ENCODE peak calls at places on chromosome 3, in nine cellular contexts. One of them, this sample, is unnamed.

GRCh38 chr3:155553800-155554199 is 191.1 kb downstream of the PLCH1 start:
- DNase-seq in AG04450: no peak
- DNase-seq in psoas muscle: no peak
- DNase-seq in osteocyte: no peak
- DNase-seq in progenitor cell of endocrine pancreas: no peak
- DNase-seq in bronchial epithelial cell: peak; percentile 31
- DNase-seq in omental fat pad: no peak
- DNase-seq in kidney: no peak
- DNase-seq in cardiac fibroblast: no peak
- DNase-seq in this sample: peak; percentile 57

GRCh38 chr3:143283432-143284128 is 164.0 kb downstream of the CHST2 start:
- DNase-seq in AG04450: no peak
- DNase-seq in psoas muscle: no peak
- DNase-seq in osteocyte: no peak
- DNase-seq in progenitor cell of endocrine pancreas: no peak
- DNase-seq in bronchial epithelial cell: peak; percentile 67
- DNase-seq in omental fat pad: no peak
- DNase-seq in kidney: no peak
- DNase-seq in cardiac fibroblast: no peak
- DNase-seq in this sample: peak; percentile 34

GRCh38 chr3:54857343-54857742 is 70.5 kb downstream of the LRTM1 start:
- DNase-seq in AG04450: no peak
- DNase-seq in psoas muscle: no peak
- DNase-seq in osteocyte: no peak
- DNase-seq in progenitor cell of endocrine pancreas: no peak
- DNase-seq in bronchial epithelial cell: peak; percentile 72
- DNase-seq in omental fat pad: no peak
- DNase-seq in kidney: no peak
- DNase-seq in cardiac fibroblast: no peak
- DNase-seq in this sample: no peak

GRCh38 chr3:105315827-105316226 is 50.9 kb upstream of the ALCAM start:
- DNase-seq in AG04450: no peak
- DNase-seq in psoas muscle: no peak
- DNase-seq in osteocyte: no peak
- DNase-seq in progenitor cell of endocrine pancreas: no peak
- DNase-seq in bronchial epithelial cell: no peak
- DNase-seq in omental fat pad: no peak
- DNase-seq in kidney: no peak
- DNase-seq in cardiac fibroblast: no peak
- DNase-seq in this sample: no peak

GRCh38 chr3:59867185-59868002 is 817.6 kb upstream of the CFAP20DC start:
- DNase-seq in AG04450: no peak
- DNase-seq in psoas muscle: no peak
- DNase-seq in osteocyte: no peak
- DNase-seq in progenitor cell of endocrine pancreas: no peak
- DNase-seq in bronchial epithelial cell: no peak
- DNase-seq in omental fat pad: no peak
- DNase-seq in kidney: no peak
- DNase-seq in cardiac fibroblast: no peak
- DNase-seq in this sample: no peak

GRCh38 chr3:278300-279064 is 81.9 kb downstream of the CHL1 start:
- DNase-seq in AG04450: no peak
- DNase-seq in psoas muscle: no peak
- DNase-seq in osteocyte: no peak
- DNase-seq in progenitor cell of endocrine pancreas: no peak
- DNase-seq in bronchial epithelial cell: no peak
- DNase-seq in omental fat pad: no peak
- DNase-seq in kidney: no peak
- DNase-seq in cardiac fibroblast: no peak
- DNase-seq in this sample: no peak

GRCh38 chr3:23189183-23189582 is 13.9 kb upstream of the UBE2E2 start:
- DNase-seq in AG04450: no peak
- DNase-seq in psoas muscle: no peak
- DNase-seq in osteocyte: no peak
- DNase-seq in progenitor cell of endocrine pancreas: no peak
- DNase-seq in bronchial epithelial cell: no peak
- DNase-seq in omental fat pad: no peak
- DNase-seq in kidney: no peak
- DNase-seq in cardiac fibroblast: no peak
- DNase-seq in this sample: no peak

GRCh38 chr3:36511761-36512496 is 131.6 kb downstream of the STAC start:
- DNase-seq in AG04450: no peak
- DNase-seq in psoas muscle: no peak
- DNase-seq in osteocyte: no peak
- DNase-seq in progenitor cell of endocrine pancreas: no peak
- DNase-seq in bronchial epithelial cell: no peak
- DNase-seq in omental fat pad: no peak
- DNase-seq in kidney: no peak
- DNase-seq in cardiac fibroblast: no peak
- DNase-seq in this sample: no peak

GRCh38 chr3:18745472-18745871 is 320.3 kb upstream of the SATB1 start:
- DNase-seq in AG04450: no peak
- DNase-seq in psoas muscle: no peak
- DNase-seq in osteocyte: no peak
- DNase-seq in progenitor cell of endocrine pancreas: no peak
- DNase-seq in bronchial epithelial cell: no peak
- DNase-seq in omental fat pad: no peak
- DNase-seq in kidney: no peak
- DNase-seq in cardiac fibroblast: no peak
- DNase-seq in this sample: peak; percentile 12

GRCh38 chr3:50534721-50535330 is 31.4 kb upstream of the CACNA2D2 start:
- DNase-seq in AG04450: no peak
- DNase-seq in psoas muscle: no peak
- DNase-seq in osteocyte: no peak
- DNase-seq in progenitor cell of endocrine pancreas: no peak
- DNase-seq in bronchial epithelial cell: no peak
- DNase-seq in omental fat pad: no peak
- DNase-seq in kidney: no peak
- DNase-seq in cardiac fibroblast: no peak
- DNase-seq in this sample: no peak

GRCh38 chr3:50531201-50531600 is 27.8 kb upstream of the CACNA2D2 start:
- DNase-seq in AG04450: no peak
- DNase-seq in psoas muscle: no peak
- DNase-seq in osteocyte: no peak
- DNase-seq in progenitor cell of endocrine pancreas: no peak
- DNase-seq in bronchial epithelial cell: no peak
- DNase-seq in omental fat pad: no peak
- DNase-seq in kidney: no peak
- DNase-seq in cardiac fibroblast: no peak
- DNase-seq in this sample: peak; percentile 29

GRCh38 chr3:50533346-50533745 is 29.9 kb upstream of the CACNA2D2 start:
- DNase-seq in AG04450: no peak
- DNase-seq in psoas muscle: no peak
- DNase-seq in osteocyte: no peak
- DNase-seq in progenitor cell of endocrine pancreas: no peak
- DNase-seq in bronchial epithelial cell: no peak
- DNase-seq in omental fat pad: no peak
- DNase-seq in kidney: no peak
- DNase-seq in cardiac fibroblast: no peak
- DNase-seq in this sample: no peak

GRCh38 chr3:50529996-50530706 is 26.7 kb upstream of the CACNA2D2 start:
- DNase-seq in AG04450: no peak
- DNase-seq in psoas muscle: no peak
- DNase-seq in osteocyte: no peak
- DNase-seq in progenitor cell of endocrine pancreas: no peak
- DNase-seq in bronchial epithelial cell: no peak
- DNase-seq in omental fat pad: no peak
- DNase-seq in kidney: no peak
- DNase-seq in cardiac fibroblast: no peak
- DNase-seq in this sample: no peak

GRCh38 chr3:50532062-50532705 is 28.8 kb upstream of the CACNA2D2 start:
- DNase-seq in AG04450: no peak
- DNase-seq in psoas muscle: no peak
- DNase-seq in osteocyte: no peak
- DNase-seq in progenitor cell of endocrine pancreas: no peak
- DNase-seq in bronchial epithelial cell: no peak
- DNase-seq in omental fat pad: no peak
- DNase-seq in kidney: no peak
- DNase-seq in cardiac fibroblast: no peak
- DNase-seq in this sample: no peak
- TF ChIP-seq CTCF in AG04450: peak; percentile 17
- TF ChIP-seq CTCF in psoas muscle: no peak
- TF ChIP-seq CTCF in osteocyte: peak; percentile 34
- TF ChIP-seq CTCF in progenitor cell of endocrine pancreas: peak; percentile 13
- TF ChIP-seq CTCF in bronchial epithelial cell: no peak
- TF ChIP-seq CTCF in omental fat pad: no peak
- TF ChIP-seq CTCF in kidney: no peak
- TF ChIP-seq CTCF in cardiac fibroblast: no peak
- TF ChIP-seq CTCF in this sample: no peak

DNA sequence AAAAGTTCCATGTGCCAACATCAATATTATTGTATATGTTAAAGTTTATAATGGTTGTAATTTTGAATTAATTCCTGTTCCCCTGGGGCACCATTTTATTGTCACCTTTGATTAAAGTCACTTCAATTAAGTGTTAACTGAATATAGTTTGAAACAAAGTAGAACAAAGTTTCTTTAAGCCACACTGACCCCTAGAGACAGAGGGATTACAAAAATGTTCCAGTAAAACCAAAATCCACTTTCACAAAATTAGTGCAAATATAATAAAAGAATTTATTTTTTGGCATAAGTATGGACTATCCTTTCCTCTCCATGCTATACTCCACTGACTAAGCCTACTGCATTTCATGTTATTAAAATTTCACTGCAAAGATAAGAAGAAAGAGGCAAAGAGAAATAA is 123.9 kb downstream of the ZMAT3 start:
- DNase-seq in AG04450: no peak
- DNase-seq in psoas muscle: no peak
- DNase-seq in osteocyte: no peak
- DNase-seq in progenitor cell of endocrine pancreas: no peak
- DNase-seq in bronchial epithelial cell: no peak
- DNase-seq in omental fat pad: no peak
- DNase-seq in kidney: no peak
- DNase-seq in cardiac fibroblast: no peak
- DNase-seq in this sample: no peak
- TF ChIP-seq CTCF in AG04450: peak; percentile 28
- TF ChIP-seq CTCF in psoas muscle: no peak
- TF ChIP-seq CTCF in osteocyte: peak; percentile 56
- TF ChIP-seq CTCF in progenitor cell of endocrine pancreas: peak; percentile 16
- TF ChIP-seq CTCF in bronchial epithelial cell: no peak
- TF ChIP-seq CTCF in omental fat pad: no peak
- TF ChIP-seq CTCF in kidney: no peak
- TF ChIP-seq CTCF in cardiac fibroblast: no peak
- TF ChIP-seq CTCF in this sample: no peak

GRCh38 chr3:131543714-131544113 is 40.9 kb upstream of the MRPL3 start:
- DNase-seq in AG04450: peak; percentile 44
- DNase-seq in psoas muscle: peak; percentile 65
- DNase-seq in osteocyte: no peak
- DNase-seq in progenitor cell of endocrine pancreas: no peak
- DNase-seq in bronchial epithelial cell: peak; percentile 80
- DNase-seq in omental fat pad: peak; percentile 44
- DNase-seq in kidney: peak; percentile 61
- DNase-seq in cardiac fibroblast: peak; percentile 92
- DNase-seq in this sample: no peak
- TF ChIP-seq CTCF in AG04450: no peak
- TF ChIP-seq CTCF in psoas muscle: no peak
- TF ChIP-seq CTCF in osteocyte: no peak
- TF ChIP-seq CTCF in progenitor cell of endocrine pancreas: no peak
- TF ChIP-seq CTCF in bronchial epithelial cell: no peak
- TF ChIP-seq CTCF in omental fat pad: no peak
- TF ChIP-seq CTCF in kidney: no peak
- TF ChIP-seq CTCF in cardiac fibroblast: no peak
- TF ChIP-seq CTCF in this sample: no peak

DNA sequence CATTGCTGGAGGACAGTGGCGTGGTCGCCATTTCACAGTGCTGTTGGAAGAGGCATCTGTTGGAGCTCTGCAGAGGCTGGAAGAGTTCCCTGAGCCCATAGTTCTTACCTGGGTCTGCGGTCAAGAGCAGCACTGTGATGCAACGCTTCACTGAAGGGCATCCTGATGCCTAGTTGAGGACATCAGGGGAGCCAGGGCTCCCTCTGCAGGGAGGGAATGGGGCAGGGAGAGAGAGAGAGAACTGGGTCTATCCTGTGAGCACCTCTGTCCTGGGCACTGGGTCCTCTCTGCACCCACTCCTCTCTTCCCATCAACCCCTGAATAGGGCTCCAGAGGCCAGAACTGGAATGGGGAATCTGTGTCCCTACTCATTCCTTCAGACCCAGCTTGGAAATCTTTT is 23.9 kb upstream of the MOBP start:
- DNase-seq in AG04450: no peak
- DNase-seq in psoas muscle: no peak
- DNase-seq in osteocyte: no peak
- DNase-seq in progenitor cell of endocrine pancreas: no peak
- DNase-seq in bronchial epithelial cell: no peak
- DNase-seq in omental fat pad: no peak
- DNase-seq in kidney: no peak
- DNase-seq in cardiac fibroblast: no peak
- DNase-seq in this sample: no peak
- TF ChIP-seq CTCF in AG04450: peak; percentile 15
- TF ChIP-seq CTCF in psoas muscle: no peak
- TF ChIP-seq CTCF in osteocyte: no peak
- TF ChIP-seq CTCF in progenitor cell of endocrine pancreas: no peak
- TF ChIP-seq CTCF in bronchial epithelial cell: peak; percentile 51
- TF ChIP-seq CTCF in omental fat pad: no peak
- TF ChIP-seq CTCF in kidney: no peak
- TF ChIP-seq CTCF in cardiac fibroblast: no peak
- TF ChIP-seq CTCF in this sample: no peak

This sample was measured in activated CD8-positive, alpha-beta T cell treated with anti-CD3 and anti-CD28 coated beads for 36 hours.